ENCODE peak calls at places on chromosomes 1 and 21, in four cellular contexts. H is NCI-H2171; Q is T-helper 1 cell; G is effector CD4-positive, alpha-beta T cell. V is an unnamed sample.

GRCh38 chr1:183243190-183244065 is 57.4 kb downstream of the LAMC2 start:
- DNase-seq in Q (no peak), G (no peak), H (no peak), V (peak; percentile 60)

GRCh38 chr21:34702341-34702807 is 33.6 kb downstream of the CLIC6 start:
- DNase-seq in G (no peak), H (no peak), Q (no peak), V (peak; percentile 99)

GRCh38 chr21:15826147-15826780 is 96.5 kb downstream of the USP25 start:
- DNase-seq in H (no peak), Q (no peak), G (peak; percentile 12), V (peak; percentile 48)

GRCh38 chr1:7992885-7993284 is 31.4 kb downstream of the PARK7 start:
- DNase-seq in Q (no peak), H (no peak), G (no peak), V (no peak)

GRCh38 chr1:59354754-59355337 is 58.0 kb downstream of the FGGY start:
- DNase-seq in Q (no peak), H (peak; percentile 16), G (no peak), V (peak; percentile 64)

GRCh38 chr1:156104065-156104810 is 10.3 kb upstream of the LMNA start:
- DNase-seq in G (peak; percentile 62), H (peak; percentile 64), Q (peak; percentile 54), V (peak; percentile 97)

GRCh38 chr21:37272897-37273296 is 5.8 kb upstream of the VPS26C start:
- DNase-seq in Q (no peak), G (no peak), H (no peak), V (no peak)

GRCh38 chr1:43232071-43232470 is 37.7 kb upstream of the TMEM125 start:
- DNase-seq in H (no peak), Q (no peak), G (no peak), V (peak; percentile 87)

GRCh38 chr1:117631361-117631760 is 25.5 kb downstream of the TENT5C start:
- DNase-seq in G (no peak), Q (no peak), H (no peak), V (no peak)

GRCh38 chr1:47066931-47067330 is at the start of gene CYP4Z1:
- DNase-seq in Q (no peak), H (no peak), G (no peak), V (no peak)

V was measured in GM23248.